ENCODE peak calls at places on chromosomes 16 and 17, in six cellular contexts. W, D, I, R, K and Z are unnamed samples.

GRCh38 chr17:29111816-29112499 is 68.2 kb downstream of the MYO18A start:
- DNase-seq in D (peak), K (peak), I (peak), R (peak), W (peak), Z (peak)

GRCh38 chr17:64941045-64941444 is 21.8 kb upstream of the LRRC37A3 start:
- DNase-seq in W (no peak), I (no peak), R (no peak), K (no peak), D (no peak), Z (no peak)

GRCh38 chr16:75457485-75458021 is 6.9 kb downstream of the TMEM170A start:
- DNase-seq in W (no peak), I (no peak), D (no peak), K (no peak), R (no peak), Z (no peak)

GRCh38 chr17:77546772-77547201 is 406.0 kb downstream of the SEC14L1 start:
- DNase-seq in D (no peak), R (no peak), K (no peak), W (peak), I (no peak), Z (no peak)

GRCh38 chr17:31309525-31309924 is 4.3 kb downstream of the EVI2B start:
- DNase-seq in I (no peak), K (no peak), D (no peak), W (no peak), R (no peak), Z (no peak)

GRCh38 chr17:29610395-29610794 is 12.3 kb downstream of the CORO6 start:
- DNase-seq in K (no peak), W (no peak), I (no peak), D (no peak), R (no peak), Z (no peak)

GRCh38 chr17:50095626-50096037 is 481 bp downstream of the PDK2 start:
- DNase-seq in K (no peak), W (no peak), D (no peak), I (no peak), R (no peak), Z (no peak)

GRCh38 chr16:79310734-79311133 is 289.8 kb downstream of the MAF start:
- DNase-seq in K (no peak), R (peak), W (no peak), I (no peak), D (no peak), Z (no peak)

GRCh38 chr17:50675627-50676026 is 32.1 kb downstream of the ANKRD40 start:
- DNase-seq in I (no peak), R (peak), K (no peak), D (peak), W (no peak), Z (no peak)

GRCh38 chr16:20803561-20804214 is 2.6 kb downstream of the ERI2 start:
- DNase-seq in I (no peak), D (no peak), W (no peak), K (no peak), R (no peak), Z (no peak)

GRCh38 chr16:47643610-47644009 is 182.5 kb downstream of the PHKB start:
- DNase-seq in K (no peak), I (no peak), D (no peak), R (no peak), W (peak), Z (no peak)

GRCh38 chr17:74813793-74814192 is 37.6 kb upstream of the NAT9 start:
- DNase-seq in I (no peak), D (no peak), W (no peak), R (no peak), K (no peak), Z (no peak)

GRCh38 chr17:8014558-8014850 is 12.1 kb downstream of the GUCY2D start:
- DNase-seq in I (no peak), W (no peak), D (no peak), K (peak), R (no peak), Z (no peak)

GRCh38 chr17:39738568-39738901 is 797 bp downstream of the GRB7 start:
- DNase-seq in R (peak), I (no peak), W (no peak), K (peak), D (no peak), Z (peak)

GRCh38 chr16:6709736-6710135 is 622.9 kb upstream of the RBFOX1 start:
- DNase-seq in D (no peak), R (no peak), K (no peak), I (no peak), W (no peak), Z (no peak)

GRCh38 chr16:72300892-72301291 is 128.9 kb upstream of the PMFBP1 start:
- DNase-seq in I (no peak), D (no peak), K (no peak), W (no peak), R (no peak), Z (no peak)

GRCh38 chr17:179721-180379 is 1.6 kb downstream of the DOC2B start:
- DNase-seq in D (no peak), I (no peak), W (no peak), R (no peak), K (no peak), Z (no peak)

GRCh38 chr17:75067856-75068255 is 19.9 kb upstream of the SLC16A5 start:
- DNase-seq in K (peak), W (no peak), I (no peak), R (no peak), D (no peak), Z (no peak)

GRCh38 chr17:43816336-43817320 is 16.3 kb downstream of the MPP3 start:
- DNase-seq in R (no peak), D (no peak), K (no peak), I (no peak), W (no peak), Z (no peak)

GRCh38 chr17:57672205-57672632 is 72.9 kb downstream of the CCDC182 start:
- DNase-seq in W (peak), K (peak), R (no peak), D (no peak), I (no peak), Z (peak)

GRCh38 chr16:49015189-49015540 is 266.5 kb downstream of the CBLN1 start:
- DNase-seq in W (no peak), I (no peak), R (no peak), D (no peak), K (no peak), Z (no peak)

GRCh38 chr17:2710804-2711607 is 558 bp downstream of the CLUH start:
- DNase-seq in W (no peak), R (no peak), D (no peak), K (no peak), I (no peak), Z (no peak)

GRCh38 chr17:82497483-82498405 is 21.8 kb upstream of the FOXK2 start:
- DNase-seq in D (no peak), W (peak), R (no peak), I (peak), K (peak), Z (peak)

GRCh38 chr16:89325861-89326471 is 108.5 kb downstream of the ZNF778 start:
- DNase-seq in K (peak), W (peak), R (peak), I (peak), D (no peak), Z (peak)

GRCh38 chr17:15263206-15263579 is 1.9 kb downstream of the PMP22 start:
- DNase-seq in K (peak), D (peak), R (peak), W (peak), I (peak), Z (no peak)

GRCh38 chr17:50348522-50349240 is 2.8 kb downstream of the XYLT2 start:
- DNase-seq in R (peak), K (no peak), W (peak), D (no peak), I (no peak), Z (peak)

GRCh38 chr16:559411-560207 is 585 bp upstream of the PRR35 start:
- DNase-seq in R (no peak), I (no peak), D (no peak), W (no peak), K (no peak), Z (no peak)

GRCh38 chr17:76491271-76492184 is 9.7 kb downstream of the RHBDF2 start:
- DNase-seq in D (peak), R (no peak), I (no peak), W (no peak), K (peak), Z (no peak)
- H3K4me3 ChIP-seq in D (no peak), R (no peak), I (no peak), W (no peak), K (no peak), Z (no peak)

GRCh38 chr17:78710607-78711006 is 71.5 kb downstream of the CYTH1 start:
- DNase-seq in K (no peak), W (no peak), R (no peak), D (no peak), I (no peak), Z (no peak)
- H3K4me3 ChIP-seq in K (no peak), W (no peak), R (no peak), D (no peak), I (no peak), Z (no peak)

GRCh38 chr17:35314415-35315216 is 58.8 kb downstream of the SLFN11 start:
- DNase-seq in D (no peak), K (no peak), I (no peak), R (no peak), W (no peak), Z (peak)
- H3K4me3 ChIP-seq in D (no peak), K (no peak), I (peak), R (peak), W (no peak), Z (no peak)

GRCh38 chr16:67282447-67282805 is 3.1 kb downstream of the PLEKHG4 start:
- DNase-seq in W (no peak), R (no peak), K (no peak), I (no peak), D (no peak), Z (no peak)

GRCh38 chr16:67278773-67279295 is 498 bp upstream of the PLEKHG4 start:
- DNase-seq in I (peak), D (peak), K (no peak), W (no peak), R (no peak), Z (no peak)

GRCh38 chr16:67279296-67280089 is at the start of gene PLEKHG4:
- DNase-seq in W (peak), D (peak), R (peak), I (peak), K (peak), Z (peak)

GRCh38 chr16:67281536-67282446 is 2.5 kb downstream of the PLEKHG4 start:
- DNase-seq in W (no peak), K (peak), D (no peak), I (no peak), R (no peak), Z (no peak)

GRCh38 chr16:67280090-67281015 is 1.0 kb downstream of the PLEKHG4 start:
- DNase-seq in W (no peak), I (no peak), R (no peak), K (peak), D (no peak), Z (no peak)
- H3K4me3 ChIP-seq in W (no peak), I (peak), R (no peak), K (no peak), D (no peak), Z (peak)

DNA sequence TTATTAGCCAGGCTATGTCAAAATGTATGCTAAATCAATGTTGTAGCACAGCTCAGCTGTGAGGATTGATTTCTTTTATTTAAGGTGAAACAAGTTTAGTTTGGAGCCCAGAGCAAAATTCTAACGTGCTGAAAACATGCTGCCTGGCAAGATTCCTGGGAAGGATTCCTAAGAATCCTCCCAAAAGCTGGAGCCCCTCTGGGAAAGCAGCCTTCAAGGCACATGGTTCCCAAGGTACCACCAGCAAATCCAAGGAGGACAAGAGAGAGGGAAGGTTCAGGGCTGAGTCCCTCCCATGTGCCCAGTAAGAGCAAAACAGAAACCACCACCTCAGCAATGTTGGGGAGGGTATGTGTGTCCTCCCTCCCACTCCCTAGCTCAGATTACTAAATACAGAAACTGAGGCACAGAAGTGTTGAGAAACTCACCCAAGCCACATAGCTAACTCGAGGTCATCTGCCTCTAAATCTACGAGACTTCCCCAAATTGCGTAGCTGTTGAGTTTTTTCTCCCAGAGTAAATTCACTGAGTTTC is 12.1 kb upstream of the CDH5 start:
- DNase-seq in R (no peak), D (no peak), I (no peak), W (no peak), K (peak), Z (no peak)
- H3K4me3 ChIP-seq in R (no peak), D (no peak), I (no peak), W (no peak), K (no peak), Z (no peak)